ENCODE peak calls at places on chromosomes 11 and 22, in four cellular contexts. Z is GM20000, H is HL-60, Y is GM23338. M is an unnamed sample.

GRCh38 chr11:47369676-47370075 is 8.7 kb downstream of the SPI1 start:
- DNase-seq in Z (no peak), H (no peak), Y (no peak), M (no peak)

GRCh38 chr11:25566298-25567200 is 765.4 kb upstream of the ANO3 start:
- DNase-seq in Z (no peak), H (peak), Y (no peak), M (no peak)

GRCh38 chr22:35684270-35684700 is 33.4 kb upstream of the APOL5 start:
- DNase-seq in Z (no peak), H (no peak), Y (peak), M (no peak)

GRCh38 chr22:23225724-23226496 is 45.6 kb downstream of the BCR start:
- DNase-seq in Z (no peak), H (no peak), Y (no peak), M (no peak)

GRCh38 chr11:118907051-118907748 is 18.5 kb downstream of the BCL9L start:
- DNase-seq in Z (peak), H (peak), Y (peak), M (no peak)

GRCh38 chr11:15893080-15893492 is 463.3 kb downstream of the SOX6 start:
- DNase-seq in Z (no peak), H (no peak), Y (no peak), M (no peak)

GRCh38 chr11:44754876-44755552 is 28.3 kb downstream of the TSPAN18 start:
- DNase-seq in Z (no peak), H (no peak), Y (peak), M (no peak)

GRCh38 chr11:123576082-123576481 is 78.3 kb downstream of the SCN3B start:
- DNase-seq in Z (no peak), H (no peak), Y (no peak), M (no peak)

GRCh38 chr11:102241026-102241425 is 76.3 kb upstream of the BIRC3 start:
- DNase-seq in Z (no peak), H (no peak), Y (no peak), M (no peak)

GRCh38 chr22:37229805-37230672 is 14.0 kb downstream of the RAC2 start:
- DNase-seq in Z (peak), H (peak), Y (no peak), M (peak)

GRCh38 chr11:11787305-11788066 is 54.3 kb upstream of the USP47 start:
- DNase-seq in Z (peak), H (peak), Y (peak), M (peak)

GRCh38 chr11:19614370-19614936 is 98.2 kb upstream of the NAV2 start:
- DNase-seq in Z (peak), H (no peak), Y (no peak), M (no peak)

GRCh38 chr11:35158371-35159081 is 19.6 kb downstream of the CD44 start:
- DNase-seq in Z (no peak), H (no peak), Y (no peak), M (no peak)

GRCh38 chr11:115456019-115456418 is 48.2 kb downstream of the CADM1 start:
- DNase-seq in Z (no peak), H (no peak), Y (no peak), M (no peak)

DNA sequence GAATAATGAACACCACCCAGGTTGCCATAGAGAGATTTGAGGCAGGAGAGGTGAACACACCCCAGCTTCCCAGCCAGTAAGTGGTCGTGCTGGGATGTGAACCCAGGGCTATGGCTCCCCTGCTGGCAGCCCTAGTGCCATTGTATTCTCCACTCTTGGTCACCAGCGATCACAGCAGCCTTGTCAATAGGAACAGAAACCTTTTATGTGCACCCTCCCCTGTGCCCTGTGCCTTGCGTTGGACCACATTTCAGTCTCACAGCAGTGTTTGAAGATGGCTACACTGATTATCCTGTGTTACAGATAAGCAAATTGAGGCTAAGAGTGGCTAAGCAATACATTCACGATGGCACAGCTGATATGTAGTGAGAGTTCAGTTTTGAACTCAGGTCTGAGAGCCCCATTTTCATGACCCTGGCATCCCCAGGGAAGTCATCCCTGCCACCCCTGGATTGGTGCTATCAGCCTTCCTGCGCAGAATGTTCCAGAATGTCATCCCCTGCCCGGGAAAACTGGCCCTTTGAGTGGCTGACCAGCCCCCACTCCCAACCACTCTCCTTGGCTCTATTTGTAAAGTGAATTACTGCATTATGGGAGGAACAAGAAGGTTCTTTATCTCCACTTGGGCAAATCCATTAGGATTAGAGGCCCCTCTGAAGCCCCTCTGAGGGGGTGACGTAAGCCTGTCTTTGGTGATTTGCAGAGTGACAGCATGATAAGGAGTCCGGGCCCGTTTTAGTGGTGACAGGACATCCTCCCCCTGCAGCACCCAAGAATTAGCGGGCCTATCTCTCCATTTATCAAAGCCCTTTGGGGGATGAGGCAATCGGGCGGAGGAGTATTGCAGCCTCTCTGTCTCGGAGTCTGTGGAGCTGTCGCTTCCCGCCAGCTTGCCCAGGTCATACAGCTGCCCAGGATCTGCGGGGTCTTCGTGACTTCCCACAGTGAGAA is 30.9 kb downstream of the SMIM38 start:
- DNase-seq in Z (no peak), H (no peak), Y (no peak), M (no peak)
- TF ChIP-seq CTCF in Z (no peak), H (no peak), Y (no peak), M (no peak)

DNA sequence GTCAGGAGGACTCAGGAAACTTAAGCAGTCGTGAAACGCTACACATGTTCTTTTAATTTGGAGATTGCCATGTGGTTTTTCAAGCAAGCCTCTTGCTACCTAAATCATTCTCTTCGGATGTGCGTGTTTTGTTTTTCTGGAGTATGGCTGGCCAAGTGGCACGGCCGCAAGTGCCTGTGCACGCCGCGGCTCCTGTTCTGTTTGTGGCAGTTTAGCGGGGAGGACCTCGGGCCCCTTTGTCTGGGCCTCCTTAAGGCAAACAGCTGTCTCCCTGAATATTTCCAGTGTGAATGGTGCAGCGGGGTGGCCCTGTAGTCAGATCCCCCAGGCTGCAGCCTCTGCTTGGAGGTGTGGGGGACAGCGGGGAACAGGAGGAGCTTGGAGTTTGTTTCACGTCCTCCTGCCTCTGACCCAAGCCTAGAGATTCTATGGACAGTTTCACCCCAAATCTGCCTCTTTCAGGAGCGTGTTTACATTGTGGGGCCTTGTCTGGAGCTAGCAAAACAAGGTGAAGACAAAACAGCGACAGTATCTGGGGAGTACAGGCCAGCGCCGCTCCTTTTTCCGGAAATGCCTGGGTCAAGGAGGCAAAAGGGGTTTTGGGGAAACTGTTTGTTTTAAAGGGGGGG is 1.3 kb downstream of the LRP5 start:
- DNase-seq in Z (no peak), H (peak), Y (peak), M (no peak)
- TF ChIP-seq CTCF in Z (no peak), H (no peak), Y (no peak), M (no peak)

DNA sequence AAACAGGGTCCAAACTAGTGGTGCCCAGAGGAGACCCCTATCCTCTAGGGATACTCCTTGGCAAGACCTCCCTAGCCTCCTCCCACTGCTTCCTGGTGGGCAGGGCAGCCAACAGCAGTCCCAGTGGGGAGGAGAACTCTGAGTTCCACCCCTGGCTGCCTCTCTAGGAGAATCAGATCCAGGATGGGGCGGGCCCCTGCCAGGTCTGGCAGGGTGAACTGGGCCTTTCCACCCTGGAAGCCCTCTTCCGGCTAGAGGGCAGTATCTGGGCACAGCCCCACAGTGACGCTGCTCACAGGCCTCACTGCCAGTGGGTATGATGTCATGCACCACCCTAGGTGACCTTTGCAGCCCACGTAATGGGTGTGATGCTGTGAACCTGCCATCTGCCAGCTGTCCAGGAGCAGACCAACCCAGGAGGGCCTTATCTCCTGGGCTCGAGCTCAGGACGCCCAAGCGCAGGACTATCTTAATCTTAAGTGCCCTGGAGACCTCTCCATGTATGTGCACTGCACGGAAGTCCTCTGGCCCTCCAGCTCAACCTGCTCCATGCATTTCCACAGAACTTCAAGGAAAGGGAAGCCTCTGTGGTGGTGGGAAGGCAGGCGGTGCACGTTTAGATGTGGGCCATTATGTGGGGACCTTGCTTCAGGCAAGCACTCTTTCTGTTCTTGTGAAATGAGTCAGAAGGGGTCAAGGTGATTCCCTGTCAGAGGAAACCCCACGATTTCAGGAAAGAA is 31.8 kb upstream of the FCHSD2 start:
- DNase-seq in Z (no peak), H (no peak), Y (no peak), M (no peak)
- TF ChIP-seq CTCF in Z (no peak), H (no peak), Y (no peak), M (no peak)

DNA sequence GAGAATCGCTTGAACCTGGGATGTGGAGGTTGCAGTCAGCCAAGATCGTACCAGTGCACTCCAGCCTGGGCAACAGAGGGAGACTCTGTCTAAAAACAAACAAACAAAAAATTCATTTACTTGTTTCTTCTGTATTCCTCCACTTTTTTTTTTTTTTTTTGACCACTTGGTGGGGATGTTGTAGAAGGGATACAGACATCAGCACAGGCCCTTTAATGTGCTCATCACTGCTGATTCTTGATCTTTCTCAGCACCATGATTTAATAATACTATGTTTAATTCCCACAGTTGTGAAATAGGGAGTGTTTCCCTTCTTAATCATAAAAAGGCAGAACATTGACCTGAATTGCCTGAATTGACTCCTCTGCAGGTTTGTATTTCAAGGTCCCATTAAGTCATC is 4.5 kb downstream of the TTC9C start:
- DNase-seq in Z (no peak), H (no peak), Y (peak), M (no peak)
- TF ChIP-seq CTCF in Z (no peak), H (no peak), Y (peak), M (peak)

DNA sequence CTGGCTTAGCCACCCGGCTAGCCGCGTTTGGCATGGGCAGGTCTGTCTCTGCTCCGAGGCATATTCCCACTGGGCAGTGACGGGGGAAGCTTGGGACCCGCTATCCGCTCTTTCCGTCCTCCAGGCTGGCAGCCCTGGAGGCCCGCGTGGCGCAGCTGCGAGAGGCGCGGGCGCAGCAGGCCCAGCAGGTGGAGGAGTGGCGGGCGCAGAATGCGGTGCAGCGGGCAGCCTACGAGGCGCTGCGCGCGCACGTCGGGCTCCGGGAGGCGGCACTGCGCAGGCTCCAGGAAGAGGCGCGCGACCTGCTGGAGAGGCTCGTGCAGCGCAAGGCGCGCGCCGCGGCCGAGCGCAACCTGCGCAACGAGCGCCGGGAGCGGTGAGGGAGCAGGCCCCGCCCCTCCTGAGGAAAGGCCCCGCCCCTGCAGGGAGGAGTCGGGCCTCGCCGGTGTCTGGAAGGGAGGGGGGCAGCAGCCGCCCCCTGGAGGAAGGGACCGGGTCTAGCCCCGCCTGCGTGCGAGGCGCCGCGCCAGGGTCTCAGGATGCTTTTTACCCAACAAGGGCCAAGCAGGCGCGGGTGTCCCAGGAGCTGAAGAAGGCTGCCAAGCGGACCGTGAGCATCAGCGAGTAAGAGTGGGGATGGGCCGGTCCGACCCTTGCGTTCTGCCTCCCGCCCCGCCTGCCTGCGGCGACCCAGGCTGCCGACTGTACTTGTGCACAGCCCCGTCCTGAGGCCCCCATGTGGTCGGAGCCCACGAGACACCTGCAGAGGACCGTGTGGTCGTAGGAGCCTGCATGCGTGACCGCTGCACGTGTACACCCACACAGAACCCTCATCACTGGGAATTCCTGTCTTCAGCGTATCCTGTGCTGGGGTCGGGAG is 7.9 kb downstream of the ATG16L2 start:
- DNase-seq in Z (peak), H (no peak), Y (peak), M (peak)
- TF ChIP-seq CTCF in Z (no peak), H (no peak), Y (peak), M (peak)